ENCODE peak calls at places on chromosomes 6 and 20, in six cellular contexts. L, A, G, R, P and V are unnamed samples.
A peak's percentile ranks its signal among the peaks of the same experiment; 100 is the strongest.

GRCh38 chr6:113969888-113970807 is 800 bp downstream of the HDAC2 start:
- DNase-seq in L (peak; percentile 40), A (peak; percentile 63), G (no peak), R (peak; percentile 15), P (peak; percentile 4), V (peak; percentile 78)

GRCh38 chr20:41204304-41205265 is 67.2 kb downstream of the PLCG1 start:
- DNase-seq in L (no peak), A (no peak), G (no peak), R (no peak), P (no peak), V (no peak)

GRCh38 chr6:134295953-134296553 is 21.9 kb downstream of the SGK1 start:
- DNase-seq in L (peak; percentile 98), A (peak; percentile 10), G (peak; percentile 72), R (peak; percentile 60), P (peak; percentile 81), V (peak; percentile 81)

GRCh38 chr6:152821525-152821924 is 70.9 kb downstream of the VIP start:
- DNase-seq in L (no peak), A (no peak), G (no peak), R (no peak), P (no peak), V (no peak)

GRCh38 chr20:13037727-13038126 is 29.0 kb downstream of the SPTLC3 start:
- DNase-seq in L (no peak), A (no peak), G (no peak), R (no peak), P (no peak), V (no peak)

GRCh38 chr6:147709396-147710272 is 201.1 kb downstream of the SAMD5 start:
- DNase-seq in L (no peak), A (no peak), G (no peak), R (no peak), P (peak; percentile 6), V (no peak)

GRCh38 chr20:53608456-53609413 is 15.1 kb upstream of the ZNF217 start:
- DNase-seq in L (peak; percentile 69), A (no peak), G (no peak), R (no peak), P (peak; percentile 44), V (peak; percentile 48)

GRCh38 chr20:5884465-5885335 is 65.6 kb downstream of the TRMT6 start:
- DNase-seq in L (no peak), A (no peak), G (no peak), R (no peak), P (no peak), V (no peak)

GRCh38 chr20:5191829-5192569 is 65.2 kb downstream of the CDS2 start:
- DNase-seq in L (peak; percentile 76), A (peak; percentile 81), G (peak; percentile 47), R (peak; percentile 85), P (peak; percentile 57), V (peak; percentile 63)

GRCh38 chr6:134217110-134217509 is 100.8 kb downstream of the SGK1 start:
- DNase-seq in L (no peak), A (no peak), G (no peak), R (no peak), P (no peak), V (no peak)

GRCh38 chr20:21173496-21174025 is 47.7 kb downstream of the KIZ start:
- DNase-seq in L (peak; percentile 87), A (no peak), G (no peak), R (no peak), P (no peak), V (no peak)

GRCh38 chr6:2429460-2429859 is 184.1 kb upstream of the GMDS start:
- DNase-seq in L (peak; percentile 3), A (no peak), G (no peak), R (no peak), P (peak; percentile 56), V (no peak)

GRCh38 chr6:31272856-31273626 is 1.1 kb upstream of the HLA-C start:
- DNase-seq in L (no peak), A (peak; percentile 42), G (no peak), R (no peak), P (no peak), V (no peak)

GRCh38 chr20:32355417-32355841 is 2.7 kb upstream of the ASXL1 start:
- DNase-seq in L (no peak), A (peak; percentile 55), G (no peak), R (no peak), P (no peak), V (no peak)